ENCODE peak calls at places on chromosome 12, in seven cellular contexts. B, H, V, L, E, P and G are unnamed samples.

GRCh38 chr12:109870648-109871047 is 9.7 kb downstream of the GLTP start:
- DNase-seq in B (no peak), H (no peak), V (no peak), L (peak), E (no peak), P (no peak), G (peak)

GRCh38 chr12:115511971-115512370 is 765.5 kb downstream of the MED13L start:
- DNase-seq in B (no peak), H (no peak), V (no peak), L (no peak), E (no peak), P (peak), G (no peak)

GRCh38 chr12:117212563-117213190 is 22.4 kb upstream of the FBXO21 start:
- DNase-seq in B (peak), H (peak), V (peak), L (peak), E (peak), P (peak), G (peak)

GRCh38 chr12:50572275-50572674 is 67.5 kb downstream of the DIP2B start:
- DNase-seq in B (peak), H (no peak), V (no peak), L (peak), E (peak), P (no peak), G (peak)

GRCh38 chr12:6962285-6963015 is 8.0 kb downstream of the PHB2 start:
- DNase-seq in B (no peak), H (no peak), V (no peak), L (no peak), E (no peak), P (no peak), G (no peak)

GRCh38 chr12:26919216-26919555 is 18.6 kb downstream of the INTS13 start:
- DNase-seq in B (no peak), H (no peak), V (no peak), L (no peak), E (no peak), P (no peak), G (no peak)

GRCh38 chr12:110556705-110557104 is 26.4 kb downstream of the PPTC7 start:
- DNase-seq in B (no peak), H (no peak), V (no peak), L (no peak), E (no peak), P (no peak), G (no peak)

GRCh38 chr12:119369907-119370546 is 35.5 kb downstream of the CCDC60 start:
- DNase-seq in B (no peak), H (no peak), V (no peak), L (no peak), E (no peak), P (no peak), G (no peak)

GRCh38 chr12:26723379-26724308 is 109.3 kb downstream of the ITPR2 start:
- DNase-seq in B (peak), H (no peak), V (no peak), L (peak), E (no peak), P (no peak), G (peak)

GRCh38 chr12:7376196-7376595 is 67.8 kb downstream of the CD163L1 start:
- DNase-seq in B (peak), H (no peak), V (no peak), L (peak), E (no peak), P (no peak), G (peak)

GRCh38 chr12:90043264-90043663 is 334.6 kb upstream of the ATP2B1 start:
- DNase-seq in B (peak), H (no peak), V (no peak), L (no peak), E (no peak), P (no peak), G (peak)

GRCh38 chr12:71070416-71071155 is 87.2 kb downstream of the TSPAN8 start:
- DNase-seq in B (no peak), H (no peak), V (no peak), L (no peak), E (no peak), P (no peak), G (no peak)

GRCh38 chr12:91620949-91621348 is 438.3 kb upstream of the DCN start:
- DNase-seq in B (no peak), H (peak), V (no peak), L (no peak), E (no peak), P (no peak), G (no peak)

GRCh38 chr12:104060791-104061190 is 3.5 kb upstream of the HCFC2 start:
- DNase-seq in B (no peak), H (no peak), V (no peak), L (no peak), E (no peak), P (no peak), G (no peak)

GRCh38 chr12:71791473-71792150 is 36.9 kb downstream of the RAB21 start:
- DNase-seq in B (no peak), H (no peak), V (no peak), L (no peak), E (no peak), P (no peak), G (no peak)

GRCh38 chr12:88529531-88530488 is 50.5 kb downstream of the KITLG start:
- DNase-seq in B (no peak), H (no peak), V (no peak), L (peak), E (no peak), P (no peak), G (no peak)

GRCh38 chr12:104604070-104604994 is 147.6 kb downstream of the CHST11 start:
- DNase-seq in B (peak), H (no peak), V (peak), L (peak), E (peak), P (peak), G (peak)

GRCh38 chr12:27474344-27474743 is 27.8 kb downstream of the SMCO2 start:
- DNase-seq in B (peak), H (no peak), V (no peak), L (peak), E (no peak), P (no peak), G (peak)

GRCh38 chr12:26492406-26492805 is 297.0 kb downstream of the SSPN start:
- DNase-seq in B (no peak), H (no peak), V (no peak), L (no peak), E (no peak), P (no peak), G (peak)

GRCh38 chr12:131621701-131622421 is 89.0 kb upstream of the SFSWAP start:
- DNase-seq in B (no peak), H (peak), V (no peak), L (no peak), E (no peak), P (no peak), G (no peak)

GRCh38 chr12:49428652-49429549 is 61.6 kb downstream of the SPATS2 start:
- DNase-seq in B (peak), H (no peak), V (peak), L (peak), E (no peak), P (no peak), G (peak)

GRCh38 chr12:27498761-27499160 is 25.2 kb upstream of the PPFIBP1 start:
- DNase-seq in B (no peak), H (no peak), V (no peak), L (peak), E (no peak), P (no peak), G (peak)